ENCODE peak calls at places on chromosomes 4 and X, in nine cellular contexts. P is activated CD4-positive, alpha-beta T cell treated with anti-CD3 and anti-CD28 coated beads, Interleukin-2, amount 50 U/mL, for 4 hours; E is ELR; C is lung; H is OCI-LY7; O is left colon; K is adrenal gland; G is stimulated activated CD8-positive, alpha-beta memory T cell treated with anti-CD3 and anti-CD28 coated beads, Interleukin-15, amount 100 ng/mL, for 1 hour; V is cardiac muscle cell. W is an unnamed sample.

GRCh38 chr4:90328558-90328957 is 201.4 kb downstream of the CCSER1 start:
- DNase-seq in G (no peak), P (no peak), K (no peak), O (peak), V (peak), H (no peak), E (peak), C (no peak), W (peak)

GRCh38 chr4:86451560-86452322 is 91.9 kb upstream of the MAPK10 start:
- DNase-seq in V (no peak), O (no peak), G (no peak), E (peak), H (no peak), P (no peak), C (no peak), K (no peak), W (peak)

GRCh38 chr4:139619644-139620043 is 46.0 kb upstream of the MGST2 start:
- DNase-seq in H (peak), G (no peak), O (no peak), E (peak), P (no peak), V (peak), K (no peak), C (no peak), W (peak)

GRCh38 chr4:139719381-139720101 is 53.9 kb downstream of the MGST2 start:
- DNase-seq in P (no peak), O (no peak), K (no peak), V (no peak), C (no peak), E (no peak), H (no peak), G (no peak), W (no peak)

GRCh38 chrX:20623448-20623847 is 356.7 kb upstream of the RPS6KA3 start:
- DNase-seq in G (no peak), K (no peak), V (no peak), H (no peak), O (no peak), E (peak), C (no peak), P (no peak), W (peak)

GRCh38 chr4:38190717-38191178 is 230.6 kb downstream of the PTTG2 start:
- DNase-seq in C (no peak), O (no peak), E (peak), K (no peak), V (peak), G (no peak), H (no peak), P (no peak), W (peak)

GRCh38 chr4:3705236-3705987 is 60.8 kb upstream of the ADRA2C start:
- DNase-seq in P (no peak), V (no peak), C (no peak), G (no peak), H (no peak), K (no peak), O (no peak), E (no peak), W (no peak)

GRCh38 chr4:138707746-138708145 is 307.8 kb upstream of the NOCT start:
- DNase-seq in O (no peak), G (no peak), V (no peak), K (no peak), H (no peak), E (no peak), P (no peak), C (no peak), W (peak)

GRCh38 chr4:132572210-132572609 is 576.9 kb upstream of the PCDH10 start:
- DNase-seq in G (no peak), V (peak), K (no peak), P (no peak), E (peak), H (no peak), O (no peak), C (no peak), W (no peak)

GRCh38 chr4:9781343-9782135 is at the start of gene DRD5:
- DNase-seq in G (no peak), E (no peak), O (no peak), P (no peak), V (peak), H (no peak), C (no peak), K (no peak), W (no peak)

GRCh38 chrX:18920079-18920478 is 63.8 kb downstream of the PHKA2 start:
- DNase-seq in C (no peak), P (no peak), H (no peak), V (no peak), K (no peak), E (no peak), G (no peak), O (no peak), W (no peak)

GRCh38 chr4:3112241-3112978 is 37.9 kb downstream of the HTT start:
- DNase-seq in O (no peak), P (no peak), E (no peak), V (no peak), H (no peak), C (no peak), K (no peak), G (no peak), W (peak)

GRCh38 chr4:123856689-123857545 is 460.3 kb downstream of the SPRY1 start:
- DNase-seq in E (peak), C (no peak), V (peak), P (no peak), K (peak), G (no peak), O (peak), H (no peak), W (peak)

GRCh38 chr4:25032126-25032525 is 1.4 kb upstream of the LGI2 start:
- DNase-seq in C (no peak), O (no peak), K (no peak), G (no peak), H (no peak), E (peak), P (no peak), V (no peak), W (peak)

GRCh38 chr4:151324449-151325319 is 721 bp downstream of the SH3D19 start:
- DNase-seq in P (no peak), V (peak), G (no peak), H (no peak), E (peak), O (peak), C (peak), K (peak), W (peak)

GRCh38 chr4:183918696-183919095 is 13.6 kb downstream of the STOX2 start:
- DNase-seq in P (no peak), H (no peak), K (no peak), O (no peak), C (no peak), G (no peak), E (no peak), V (no peak), W (no peak)

GRCh38 chrX:155334486-155335316 is at the start of gene CLIC2:
- DNase-seq in C (peak), H (no peak), K (peak), P (no peak), V (no peak), G (no peak), O (peak), E (peak), W (peak)

GRCh38 chr4:39648213-39648612 is 9.5 kb upstream of the SMIM14 start:
- DNase-seq in C (no peak), E (no peak), V (no peak), H (no peak), K (peak), O (no peak), P (no peak), G (no peak), W (no peak)

GRCh38 chr4:108466936-108467902 is 153.2 kb upstream of the RPL34 start:
- DNase-seq in O (no peak), C (no peak), E (peak), K (peak), G (no peak), V (no peak), H (no peak), P (no peak), W (peak)

GRCh38 chrX:134743121-134743520 is 84.8 kb upstream of the PLAC1 start:
- DNase-seq in V (no peak), P (no peak), K (no peak), H (no peak), C (no peak), E (no peak), G (no peak), O (no peak), W (peak)

GRCh38 chrX:137166591-137166990 is 132.8 kb upstream of the GPR101 start:
- DNase-seq in G (no peak), C (no peak), O (no peak), K (no peak), V (peak), P (no peak), H (no peak), E (no peak), W (no peak)

GRCh38 chrX:19627533-19627932 is 112.2 kb upstream of the MAP3K15 start:
- DNase-seq in V (no peak), K (no peak), E (peak), C (no peak), H (no peak), O (no peak), P (no peak), G (no peak), W (no peak)

GRCh38 chrX:17046478-17047097 is 100.1 kb downstream of the REPS2 start:
- DNase-seq in O (peak), K (peak), C (peak), V (peak), E (peak), P (peak), H (peak), G (no peak), W (peak)

GRCh38 chr4:176185068-176185467 is 10.3 kb downstream of the SPATA4 start:
- DNase-seq in G (no peak), K (no peak), V (no peak), E (peak), P (no peak), O (no peak), C (no peak), H (no peak), W (peak)

GRCh38 chrX:107731831-107732502 is 43.6 kb downstream of the TSC22D3 start:
- DNase-seq in O (peak), H (no peak), P (no peak), E (peak), K (peak), G (no peak), C (peak), V (peak), W (peak)

GRCh38 chr4:76532810-76533209 is 97.8 kb downstream of the SHROOM3 start:
- DNase-seq in E (no peak), P (no peak), K (no peak), V (no peak), G (no peak), H (no peak), O (no peak), C (no peak), W (peak)

GRCh38 chr4:38162240-38162784 is 202.1 kb downstream of the PTTG2 start:
- DNase-seq in V (no peak), G (no peak), P (no peak), C (peak), K (peak), H (no peak), E (peak), O (no peak), W (peak)

GRCh38 chrX:23554304-23554703 is 113.0 kb upstream of the PRDX4 start:
- DNase-seq in C (no peak), O (no peak), G (no peak), K (no peak), P (no peak), H (peak), E (peak), V (peak), W (peak)

GRCh38 chr4:160514126-160514525 is 1411.2 kb downstream of the RAPGEF2 start:
- DNase-seq in E (no peak), G (no peak), O (no peak), V (no peak), P (no peak), C (no peak), K (no peak), H (no peak), W (peak)

GRCh38 chrX:118780915-118781314 is 42.7 kb upstream of the ZCCHC12 start:
- DNase-seq in K (no peak), G (no peak), E (no peak), P (no peak), V (no peak), O (no peak), H (no peak), C (no peak), W (no peak)

GRCh38 chr4:27003602-27004238 is 143.1 kb downstream of the STIM2 start:
- DNase-seq in H (peak), O (no peak), G (no peak), E (peak), K (no peak), V (no peak), P (no peak), C (no peak), W (peak)

GRCh38 chr4:108763226-108763593 is 357 bp upstream of the ETNPPL start:
- DNase-seq in P (no peak), V (no peak), H (no peak), K (no peak), E (no peak), O (no peak), C (no peak), G (no peak), W (no peak)

GRCh38 chr4:83109480-83110221 is 4.9 kb downstream of the PLAC8 start:
- DNase-seq in G (no peak), V (peak), C (no peak), K (peak), E (peak), H (peak), O (peak), P (peak), W (peak)

GRCh38 chrX:50941638-50942037 is 31.1 kb downstream of the BMP15 start:
- DNase-seq in P (no peak), V (no peak), C (no peak), O (peak), K (no peak), H (peak), G (no peak), E (no peak), W (no peak)

GRCh38 chrX:42094208-42094607 is 170.9 kb upstream of the CASK start:
- DNase-seq in K (no peak), H (peak), V (no peak), P (no peak), E (no peak), C (no peak), G (no peak), O (no peak), W (no peak)

GRCh38 chr4:89797117-89797516 is 39.8 kb downstream of the SNCA start:
- DNase-seq in E (peak), P (no peak), H (no peak), K (no peak), C (no peak), O (no peak), V (no peak), G (no peak), W (peak)

GRCh38 chr4:154467886-154468285 is 23.7 kb downstream of the DCHS2 start:
- DNase-seq in C (no peak), G (no peak), P (no peak), O (no peak), V (no peak), K (no peak), E (peak), H (no peak), W (no peak)

W was measured in LHCN-M2.